ENCODE peak calls at places on chromosomes 3 and 15, in six cellular contexts. One of them, this sample, is unnamed.

GRCh38 chr15:64861960-64862359 is 20.2 kb downstream of the PLEKHO2 start:
- DNase-seq in sigmoid colon: no peak
- DNase-seq in A549: no peak
- DNase-seq in stomach: no peak
- DNase-seq in ovary: no peak
- DNase-seq in tibial nerve: no peak
- DNase-seq in this sample: no peak

GRCh38 chr3:115217678-115218451 is 70.8 kb upstream of the ZBTB20 start:
- DNase-seq in A549: peak; percentile 77
- DNase-seq in stomach: no peak
- DNase-seq in ovary: peak; percentile 21
- DNase-seq in sigmoid colon: no peak
- DNase-seq in tibial nerve: peak; percentile 22
- DNase-seq in this sample: no peak

GRCh38 chr3:53254810-53255359 is 937 bp downstream of the TKT start:
- DNase-seq in stomach: peak; percentile 81
- DNase-seq in tibial nerve: peak; percentile 58
- DNase-seq in ovary: peak; percentile 65
- DNase-seq in A549: no peak
- DNase-seq in sigmoid colon: peak; percentile 88
- DNase-seq in this sample: peak; percentile 88

GRCh38 chr15:76011611-76012010 is 613 bp downstream of the NRG4 start:
- DNase-seq in ovary: no peak
- DNase-seq in stomach: no peak
- DNase-seq in tibial nerve: no peak
- DNase-seq in A549: peak; percentile 7
- DNase-seq in sigmoid colon: no peak
- DNase-seq in this sample: no peak

GRCh38 chr3:135310317-135310716 is 515.3 kb downstream of the EPHB1 start:
- DNase-seq in tibial nerve: no peak
- DNase-seq in stomach: no peak
- DNase-seq in A549: no peak
- DNase-seq in ovary: no peak
- DNase-seq in sigmoid colon: no peak
- DNase-seq in this sample: no peak

GRCh38 chr3:184647405-184647936 is 64.4 kb downstream of the MAGEF1 start:
- DNase-seq in tibial nerve: no peak
- DNase-seq in stomach: no peak
- DNase-seq in A549: no peak
- DNase-seq in sigmoid colon: no peak
- DNase-seq in ovary: no peak
- DNase-seq in this sample: no peak

GRCh38 chr3:57840445-57840844 is 84.3 kb downstream of the SLMAP start:
- DNase-seq in tibial nerve: no peak
- DNase-seq in ovary: no peak
- DNase-seq in stomach: no peak
- DNase-seq in A549: no peak
- DNase-seq in sigmoid colon: no peak
- DNase-seq in this sample: no peak

GRCh38 chr15:85414037-85414436 is 33.6 kb downstream of the AKAP13 start:
- DNase-seq in ovary: no peak
- DNase-seq in sigmoid colon: no peak
- DNase-seq in A549: no peak
- DNase-seq in stomach: no peak
- DNase-seq in tibial nerve: no peak
- DNase-seq in this sample: no peak

GRCh38 chr15:48800245-48800644 is 10.6 kb downstream of the CEP152 start:
- DNase-seq in ovary: no peak
- DNase-seq in A549: no peak
- DNase-seq in tibial nerve: no peak
- DNase-seq in sigmoid colon: no peak
- DNase-seq in stomach: no peak
- DNase-seq in this sample: no peak

GRCh38 chr3:172919297-172919683 is 168.8 kb downstream of the ECT2 start:
- DNase-seq in tibial nerve: no peak
- DNase-seq in sigmoid colon: no peak
- DNase-seq in A549: no peak
- DNase-seq in stomach: no peak
- DNase-seq in ovary: no peak
- DNase-seq in this sample: no peak

GRCh38 chr3:158339638-158340037 is 229.7 kb downstream of the RSRC1 start:
- DNase-seq in A549: no peak
- DNase-seq in stomach: no peak
- DNase-seq in tibial nerve: no peak
- DNase-seq in ovary: no peak
- DNase-seq in sigmoid colon: no peak
- DNase-seq in this sample: no peak
- H3K4me3 ChIP-seq in A549: no peak overlapping the region
- H3K4me3 ChIP-seq in stomach: no peak overlapping the region
- H3K4me3 ChIP-seq in tibial nerve: no peak overlapping the region
- H3K4me3 ChIP-seq in ovary: no peak overlapping the region
- H3K4me3 ChIP-seq in sigmoid colon: no peak overlapping the region
- H3K4me3 ChIP-seq in this sample: no peak overlapping the region

GRCh38 chr3:126992216-126992615 is 9.3 kb downstream of the PLXNA1 start:
- DNase-seq in tibial nerve: no peak
- DNase-seq in stomach: no peak
- DNase-seq in sigmoid colon: no peak
- DNase-seq in A549: no peak
- DNase-seq in ovary: no peak
- DNase-seq in this sample: no peak

GRCh38 chr3:126989316-126990023 is 6.6 kb downstream of the PLXNA1 start:
- DNase-seq in sigmoid colon: no peak
- DNase-seq in tibial nerve: no peak
- DNase-seq in stomach: no peak
- DNase-seq in ovary: no peak
- DNase-seq in A549: no peak
- DNase-seq in this sample: no peak

GRCh38 chr3:126991366-126992200 is 8.7 kb downstream of the PLXNA1 start:
- DNase-seq in stomach: no peak
- DNase-seq in ovary: no peak
- DNase-seq in tibial nerve: no peak
- DNase-seq in A549: no peak
- DNase-seq in sigmoid colon: no peak
- DNase-seq in this sample: peak; percentile 76

GRCh38 chr3:126990024-126990700 is 7.2 kb downstream of the PLXNA1 start:
- DNase-seq in A549: no peak
- DNase-seq in tibial nerve: no peak
- DNase-seq in sigmoid colon: no peak
- DNase-seq in ovary: no peak
- DNase-seq in stomach: no peak
- DNase-seq in this sample: no peak

DNA sequence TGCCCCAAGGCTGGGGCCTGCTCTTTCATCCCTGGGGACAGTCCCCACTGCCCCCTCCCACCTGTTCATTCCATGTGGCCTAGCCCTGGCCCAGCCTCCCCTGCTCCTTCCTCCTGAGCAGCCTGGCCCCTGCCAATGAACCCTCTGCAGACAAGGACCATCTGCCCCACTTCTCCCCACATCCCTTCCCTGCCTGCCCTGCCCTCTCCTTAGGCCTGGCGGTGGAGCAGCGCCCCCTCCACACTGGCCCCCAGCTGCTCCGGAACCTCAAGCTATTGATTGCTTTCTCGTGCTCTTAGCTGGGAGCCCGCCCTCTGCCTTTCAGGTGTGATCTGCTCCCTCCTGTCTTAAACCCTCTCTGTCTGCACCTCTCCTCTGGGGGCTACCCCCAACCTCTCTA is 8.0 kb downstream of the PLXNA1 start:
- DNase-seq in tibial nerve: no peak
- DNase-seq in ovary: no peak
- DNase-seq in A549: no peak
- DNase-seq in stomach: no peak
- DNase-seq in sigmoid colon: no peak
- DNase-seq in this sample: no peak
- TF ChIP-seq CTCF in tibial nerve: no peak
- TF ChIP-seq CTCF in ovary: no peak
- TF ChIP-seq CTCF in A549: no peak
- TF ChIP-seq CTCF in stomach: no peak
- TF ChIP-seq CTCF in sigmoid colon: no peak
- TF ChIP-seq CTCF in this sample: no peak

DNA sequence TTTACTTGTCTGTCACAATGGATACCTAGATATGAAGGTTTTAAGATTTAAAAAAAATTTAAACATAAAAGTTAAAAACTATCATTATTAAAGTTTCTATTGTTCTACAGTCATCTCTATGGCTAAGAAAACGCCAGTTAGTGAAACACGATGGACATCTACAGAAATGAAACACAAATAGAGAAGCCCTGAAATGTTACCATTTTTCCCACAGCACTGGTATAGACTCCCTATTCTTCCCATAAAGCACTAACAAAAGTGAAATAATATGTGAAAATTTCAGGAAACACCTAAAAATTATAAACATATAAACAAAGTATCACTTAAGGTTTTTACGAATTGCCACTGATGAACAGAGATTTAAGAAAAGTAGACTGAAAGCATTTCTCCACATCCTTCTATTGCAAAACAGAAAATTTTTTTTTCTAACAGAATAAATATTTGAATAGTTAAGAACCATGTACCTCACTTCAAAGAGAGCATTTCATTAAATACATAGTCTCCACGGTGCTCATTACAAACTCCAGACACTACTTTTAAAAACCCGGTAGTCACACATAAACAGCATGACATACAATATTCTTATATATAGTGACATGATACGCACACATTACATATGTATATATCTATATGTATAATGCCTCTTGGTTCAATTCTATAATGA is 7.1 kb upstream of the NEK10 start:
- DNase-seq in A549: no peak
- DNase-seq in sigmoid colon: no peak
- DNase-seq in ovary: no peak
- DNase-seq in stomach: no peak
- DNase-seq in tibial nerve: no peak
- DNase-seq in this sample: no peak
- TF ChIP-seq EP300 in A549: no peak
- TF ChIP-seq EP300 in sigmoid colon: no peak
- TF ChIP-seq EP300 in ovary: no peak
- TF ChIP-seq EP300 in stomach: no peak
- TF ChIP-seq EP300 in tibial nerve: no peak
- TF ChIP-seq EP300 in this sample: no peak

GRCh38 chr3:20128378-20128777 is 57.6 kb downstream of the SGO1 start:
- DNase-seq in ovary: no peak
- DNase-seq in tibial nerve: no peak
- DNase-seq in A549: no peak
- DNase-seq in stomach: no peak
- DNase-seq in sigmoid colon: no peak
- DNase-seq in this sample: no peak

GRCh38 chr3:20125912-20126311 is 60.1 kb downstream of the SGO1 start:
- DNase-seq in A549: no peak
- DNase-seq in sigmoid colon: no peak
- DNase-seq in stomach: no peak
- DNase-seq in tibial nerve: peak; percentile 5
- DNase-seq in ovary: no peak
- DNase-seq in this sample: no peak

GRCh38 chr3:20121088-20121487 is 64.9 kb downstream of the SGO1 start:
- DNase-seq in tibial nerve: no peak
- DNase-seq in sigmoid colon: no peak
- DNase-seq in ovary: no peak
- DNase-seq in stomach: no peak
- DNase-seq in A549: no peak
- DNase-seq in this sample: no peak

GRCh38 chr3:20123121-20123652 is 62.8 kb downstream of the SGO1 start:
- DNase-seq in ovary: no peak
- DNase-seq in sigmoid colon: no peak
- DNase-seq in tibial nerve: no peak
- DNase-seq in stomach: no peak
- DNase-seq in A549: no peak
- DNase-seq in this sample: no peak

DNA sequence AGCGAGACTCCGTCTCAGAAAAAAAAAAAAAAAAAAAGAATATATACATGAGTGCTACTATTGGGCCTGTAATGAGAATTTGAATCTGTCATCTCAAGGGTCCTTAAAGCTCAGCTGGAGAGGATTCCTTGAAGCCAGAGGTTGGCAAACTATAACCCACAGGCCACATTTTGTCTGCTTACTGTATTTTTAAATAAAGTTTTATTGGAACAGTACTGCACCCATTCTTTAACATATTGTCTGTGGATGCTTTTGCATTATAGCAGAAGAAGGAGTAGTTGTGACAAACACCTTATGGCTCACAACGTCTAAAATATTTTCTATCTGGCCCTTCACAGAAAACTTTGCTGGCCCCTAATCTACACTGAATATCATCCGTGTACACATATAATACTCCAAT is 60.7 kb downstream of the SGO1 start:
- DNase-seq in sigmoid colon: no peak
- DNase-seq in ovary: no peak
- DNase-seq in tibial nerve: no peak
- DNase-seq in stomach: no peak
- DNase-seq in A549: no peak
- DNase-seq in this sample: no peak
- H3K4me3 ChIP-seq in sigmoid colon: no peak overlapping the region
- H3K4me3 ChIP-seq in ovary: no peak overlapping the region
- H3K4me3 ChIP-seq in tibial nerve: no peak overlapping the region
- H3K4me3 ChIP-seq in stomach: no peak overlapping the region
- H3K4me3 ChIP-seq in A549: no peak overlapping the region
- H3K4me3 ChIP-seq in this sample: no peak overlapping the region

This sample was measured in upper lobe of left lung.